ENCODE peak calls at places on chromosome 18, in nine cellular contexts. One of them, this sample, is unnamed.

GRCh38 chr18:51196116-51196810 is 1.2 kb downstream of the MEX3C start:
- DNase-seq in GDM1: no peak
- DNase-seq in cardiac muscle cell: peak; percentile 36
- DNase-seq in GM04504: no peak
- DNase-seq in nephron progenitor cell: peak; percentile 37
- DNase-seq in ACHN: peak; percentile 25
- DNase-seq in iPS DF 19.7: no peak
- DNase-seq in brain microvascular endothelial cell: peak; percentile 14
- DNase-seq in LoVo: no peak
- DNase-seq in this sample: peak; percentile 35

GRCh38 chr18:76384861-76385680 is 110.0 kb downstream of the ZNF516 start:
- DNase-seq in GDM1: no peak
- DNase-seq in cardiac muscle cell: no peak
- DNase-seq in GM04504: no peak
- DNase-seq in nephron progenitor cell: no peak
- DNase-seq in ACHN: no peak
- DNase-seq in iPS DF 19.7: no peak
- DNase-seq in brain microvascular endothelial cell: no peak
- DNase-seq in LoVo: no peak
- DNase-seq in this sample: no peak

GRCh38 chr18:21740474-21740723 is 193 bp upstream of the MIB1 start:
- DNase-seq in GDM1: peak; percentile 95
- DNase-seq in cardiac muscle cell: peak; percentile 98
- DNase-seq in GM04504: peak; percentile 93
- DNase-seq in nephron progenitor cell: no peak
- DNase-seq in ACHN: peak; percentile 93
- DNase-seq in iPS DF 19.7: no peak
- DNase-seq in brain microvascular endothelial cell: peak; percentile 96
- DNase-seq in LoVo: peak; percentile 96
- DNase-seq in this sample: peak; percentile 99

GRCh38 chr18:2981212-2981728 is 31.7 kb downstream of the LPIN2 start:
- DNase-seq in GDM1: no peak
- DNase-seq in cardiac muscle cell: peak; percentile 58
- DNase-seq in GM04504: no peak
- DNase-seq in nephron progenitor cell: no peak
- DNase-seq in ACHN: peak; percentile 79
- DNase-seq in iPS DF 19.7: no peak
- DNase-seq in brain microvascular endothelial cell: peak; percentile 86
- DNase-seq in LoVo: peak; percentile 73
- DNase-seq in this sample: peak; percentile 29

GRCh38 chr18:21546423-21546822 is 54.1 kb downstream of the ESCO1 start:
- DNase-seq in GDM1: no peak
- DNase-seq in cardiac muscle cell: no peak
- DNase-seq in GM04504: no peak
- DNase-seq in nephron progenitor cell: no peak
- DNase-seq in ACHN: no peak
- DNase-seq in iPS DF 19.7: no peak
- DNase-seq in brain microvascular endothelial cell: no peak
- DNase-seq in LoVo: no peak
- DNase-seq in this sample: no peak

GRCh38 chr18:26206488-26206887 is 19.8 kb upstream of the TAF4B start:
- DNase-seq in GDM1: no peak
- DNase-seq in cardiac muscle cell: no peak
- DNase-seq in GM04504: no peak
- DNase-seq in nephron progenitor cell: no peak
- DNase-seq in ACHN: peak; percentile 16
- DNase-seq in iPS DF 19.7: no peak
- DNase-seq in brain microvascular endothelial cell: no peak
- DNase-seq in LoVo: no peak
- DNase-seq in this sample: no peak

GRCh38 chr18:49276680-49277079 is 183.8 kb downstream of the DYM start:
- DNase-seq in GDM1: no peak
- DNase-seq in cardiac muscle cell: peak; percentile 35
- DNase-seq in GM04504: no peak
- DNase-seq in nephron progenitor cell: no peak
- DNase-seq in ACHN: no peak
- DNase-seq in iPS DF 19.7: no peak
- DNase-seq in brain microvascular endothelial cell: no peak
- DNase-seq in LoVo: no peak
- DNase-seq in this sample: no peak

GRCh38 chr18:13437034-13437433 is 218.5 kb downstream of the LDLRAD4 start:
- DNase-seq in GDM1: peak; percentile 40
- DNase-seq in cardiac muscle cell: no peak
- DNase-seq in GM04504: no peak
- DNase-seq in nephron progenitor cell: no peak
- DNase-seq in ACHN: no peak
- DNase-seq in iPS DF 19.7: no peak
- DNase-seq in brain microvascular endothelial cell: no peak
- DNase-seq in LoVo: no peak
- DNase-seq in this sample: no peak

GRCh38 chr18:76721207-76721996 is 101.0 kb upstream of the ZNF236 start:
- DNase-seq in GDM1: no peak
- DNase-seq in cardiac muscle cell: no peak
- DNase-seq in GM04504: no peak
- DNase-seq in nephron progenitor cell: no peak
- DNase-seq in ACHN: no peak
- DNase-seq in iPS DF 19.7: no peak
- DNase-seq in brain microvascular endothelial cell: no peak
- DNase-seq in LoVo: no peak
- DNase-seq in this sample: no peak

GRCh38 chr18:50847192-50847591 is 27.4 kb upstream of the MRO start:
- DNase-seq in GDM1: no peak
- DNase-seq in cardiac muscle cell: peak; percentile 60
- DNase-seq in GM04504: no peak
- DNase-seq in nephron progenitor cell: no peak
- DNase-seq in ACHN: no peak
- DNase-seq in iPS DF 19.7: no peak
- DNase-seq in brain microvascular endothelial cell: peak; percentile 74
- DNase-seq in LoVo: no peak
- DNase-seq in this sample: peak; percentile 50

GRCh38 chr18:30177056-30177455 is 865.5 kb downstream of the DSC3 start:
- DNase-seq in GDM1: no peak
- DNase-seq in cardiac muscle cell: peak; percentile 25
- DNase-seq in GM04504: no peak
- DNase-seq in nephron progenitor cell: no peak
- DNase-seq in ACHN: peak; percentile 50
- DNase-seq in iPS DF 19.7: no peak
- DNase-seq in brain microvascular endothelial cell: no peak
- DNase-seq in LoVo: no peak
- DNase-seq in this sample: peak; percentile 7

GRCh38 chr18:63132819-63133200 is 186.8 kb downstream of the BCL2 start:
- DNase-seq in GDM1: no peak
- DNase-seq in cardiac muscle cell: no peak
- DNase-seq in GM04504: no peak
- DNase-seq in nephron progenitor cell: no peak
- DNase-seq in ACHN: no peak
- DNase-seq in iPS DF 19.7: no peak
- DNase-seq in brain microvascular endothelial cell: no peak
- DNase-seq in LoVo: no peak
- DNase-seq in this sample: no peak

GRCh38 chr18:65146615-65147014 is 604.2 kb upstream of the CDH7 start:
- DNase-seq in GDM1: no peak
- DNase-seq in cardiac muscle cell: no peak
- DNase-seq in GM04504: no peak
- DNase-seq in nephron progenitor cell: no peak
- DNase-seq in ACHN: no peak
- DNase-seq in iPS DF 19.7: no peak
- DNase-seq in brain microvascular endothelial cell: no peak
- DNase-seq in LoVo: no peak
- DNase-seq in this sample: no peak

GRCh38 chr18:47747260-47747795 is 183.1 kb downstream of the SMAD2 start:
- DNase-seq in GDM1: no peak
- DNase-seq in cardiac muscle cell: no peak
- DNase-seq in GM04504: no peak
- DNase-seq in nephron progenitor cell: no peak
- DNase-seq in ACHN: no peak
- DNase-seq in iPS DF 19.7: no peak
- DNase-seq in brain microvascular endothelial cell: no peak
- DNase-seq in LoVo: no peak
- DNase-seq in this sample: peak; percentile 5

GRCh38 chr18:74373428-74373827 is 57.8 kb downstream of the C18orf63 start:
- DNase-seq in GDM1: no peak
- DNase-seq in cardiac muscle cell: no peak
- DNase-seq in GM04504: no peak
- DNase-seq in nephron progenitor cell: no peak
- DNase-seq in ACHN: no peak
- DNase-seq in iPS DF 19.7: no peak
- DNase-seq in brain microvascular endothelial cell: no peak
- DNase-seq in LoVo: no peak
- DNase-seq in this sample: no peak

GRCh38 chr18:9708057-9708881 is at the start of gene RAB31:
- DNase-seq in GDM1: no peak
- DNase-seq in cardiac muscle cell: peak; percentile 93
- DNase-seq in GM04504: peak; percentile 75
- DNase-seq in nephron progenitor cell: peak; percentile 74
- DNase-seq in ACHN: peak; percentile 76
- DNase-seq in iPS DF 19.7: no peak
- DNase-seq in brain microvascular endothelial cell: peak; percentile 54
- DNase-seq in LoVo: peak; percentile 38
- DNase-seq in this sample: peak; percentile 96

GRCh38 chr18:74739926-74740325 is 142.3 kb downstream of the ZNF407 start:
- DNase-seq in GDM1: no peak
- DNase-seq in cardiac muscle cell: no peak
- DNase-seq in GM04504: no peak
- DNase-seq in nephron progenitor cell: no peak
- DNase-seq in ACHN: no peak
- DNase-seq in iPS DF 19.7: no peak
- DNase-seq in brain microvascular endothelial cell: no peak
- DNase-seq in LoVo: no peak
- DNase-seq in this sample: no peak

GRCh38 chr18:77086034-77086433 is 46.5 kb downstream of the MBP start:
- DNase-seq in GDM1: no peak
- DNase-seq in cardiac muscle cell: peak; percentile 66
- DNase-seq in GM04504: peak; percentile 64
- DNase-seq in nephron progenitor cell: no peak
- DNase-seq in ACHN: no peak
- DNase-seq in iPS DF 19.7: no peak
- DNase-seq in brain microvascular endothelial cell: peak; percentile 62
- DNase-seq in LoVo: no peak
- DNase-seq in this sample: peak; percentile 77

GRCh38 chr18:48922801-48923730 is 27.7 kb downstream of the SMAD7 start:
- DNase-seq in GDM1: peak; percentile 55
- DNase-seq in cardiac muscle cell: peak; percentile 82
- DNase-seq in GM04504: peak; percentile 87
- DNase-seq in nephron progenitor cell: peak; percentile 76
- DNase-seq in ACHN: no peak
- DNase-seq in iPS DF 19.7: no peak
- DNase-seq in brain microvascular endothelial cell: peak; percentile 63
- DNase-seq in LoVo: peak; percentile 32
- DNase-seq in this sample: peak; percentile 93

GRCh38 chr18:49250819-49251388 is 209.5 kb downstream of the DYM start:
- DNase-seq in GDM1: no peak
- DNase-seq in cardiac muscle cell: peak; percentile 65
- DNase-seq in GM04504: no peak
- DNase-seq in nephron progenitor cell: no peak
- DNase-seq in ACHN: peak; percentile 30
- DNase-seq in iPS DF 19.7: peak; percentile 3
- DNase-seq in brain microvascular endothelial cell: peak; percentile 31
- DNase-seq in LoVo: no peak
- DNase-seq in this sample: peak; percentile 12

GRCh38 chr18:70650878-70651277 is 362.0 kb downstream of the SOCS6 start:
- DNase-seq in GDM1: no peak
- DNase-seq in cardiac muscle cell: no peak
- DNase-seq in GM04504: no peak
- DNase-seq in nephron progenitor cell: no peak
- DNase-seq in ACHN: no peak
- DNase-seq in iPS DF 19.7: no peak
- DNase-seq in brain microvascular endothelial cell: no peak
- DNase-seq in LoVo: no peak
- DNase-seq in this sample: no peak

GRCh38 chr18:24530630-24531111 is 70.2 kb downstream of the HRH4 start:
- DNase-seq in GDM1: peak; percentile 77
- DNase-seq in cardiac muscle cell: peak; percentile 70
- DNase-seq in GM04504: peak; percentile 14
- DNase-seq in nephron progenitor cell: peak; percentile 29
- DNase-seq in ACHN: peak; percentile 47
- DNase-seq in iPS DF 19.7: no peak
- DNase-seq in brain microvascular endothelial cell: peak; percentile 8
- DNase-seq in LoVo: peak; percentile 82
- DNase-seq in this sample: peak; percentile 60

GRCh38 chr18:70368903-70369302 is 80.1 kb downstream of the SOCS6 start:
- DNase-seq in GDM1: no peak
- DNase-seq in cardiac muscle cell: peak; percentile 57
- DNase-seq in GM04504: no peak
- DNase-seq in nephron progenitor cell: no peak
- DNase-seq in ACHN: no peak
- DNase-seq in iPS DF 19.7: no peak
- DNase-seq in brain microvascular endothelial cell: no peak
- DNase-seq in LoVo: no peak
- DNase-seq in this sample: no peak

GRCh38 chr18:31863103-31863502 is 79.8 kb downstream of the TRAPPC8 start:
- DNase-seq in GDM1: no peak
- DNase-seq in cardiac muscle cell: no peak
- DNase-seq in GM04504: no peak
- DNase-seq in nephron progenitor cell: no peak
- DNase-seq in ACHN: no peak
- DNase-seq in iPS DF 19.7: no peak
- DNase-seq in brain microvascular endothelial cell: no peak
- DNase-seq in LoVo: no peak
- DNase-seq in this sample: no peak

GRCh38 chr18:11751305-11752115 is 62.4 kb downstream of the GNAL start:
- DNase-seq in GDM1: no peak
- DNase-seq in cardiac muscle cell: no peak
- DNase-seq in GM04504: no peak
- DNase-seq in nephron progenitor cell: peak; percentile 55
- DNase-seq in ACHN: no peak
- DNase-seq in iPS DF 19.7: peak; percentile 45
- DNase-seq in brain microvascular endothelial cell: no peak
- DNase-seq in LoVo: no peak
- DNase-seq in this sample: no peak

GRCh38 chr18:37630326-37630725 is 64.7 kb upstream of the CELF4 start:
- DNase-seq in GDM1: no peak
- DNase-seq in cardiac muscle cell: no peak
- DNase-seq in GM04504: no peak
- DNase-seq in nephron progenitor cell: no peak
- DNase-seq in ACHN: no peak
- DNase-seq in iPS DF 19.7: no peak
- DNase-seq in brain microvascular endothelial cell: no peak
- DNase-seq in LoVo: no peak
- DNase-seq in this sample: no peak

GRCh38 chr18:5912491-5912890 is 17.2 kb upstream of the TMEM200C start:
- DNase-seq in GDM1: no peak
- DNase-seq in cardiac muscle cell: no peak
- DNase-seq in GM04504: no peak
- DNase-seq in nephron progenitor cell: no peak
- DNase-seq in ACHN: no peak
- DNase-seq in iPS DF 19.7: no peak
- DNase-seq in brain microvascular endothelial cell: no peak
- DNase-seq in LoVo: no peak
- DNase-seq in this sample: no peak

GRCh38 chr18:75170916-75171315 is 38.0 kb downstream of the PTGR3 start:
- DNase-seq in GDM1: no peak
- DNase-seq in cardiac muscle cell: no peak
- DNase-seq in GM04504: no peak
- DNase-seq in nephron progenitor cell: no peak
- DNase-seq in ACHN: no peak
- DNase-seq in iPS DF 19.7: no peak
- DNase-seq in brain microvascular endothelial cell: no peak
- DNase-seq in LoVo: no peak
- DNase-seq in this sample: no peak

GRCh38 chr18:7720395-7720794 is 153.3 kb downstream of the PTPRM start:
- DNase-seq in GDM1: no peak
- DNase-seq in cardiac muscle cell: no peak
- DNase-seq in GM04504: no peak
- DNase-seq in nephron progenitor cell: no peak
- DNase-seq in ACHN: no peak
- DNase-seq in iPS DF 19.7: no peak
- DNase-seq in brain microvascular endothelial cell: no peak
- DNase-seq in LoVo: no peak
- DNase-seq in this sample: no peak